ENCODE peak calls at places on chromosomes 4 and X, in eight cellular contexts. Y is activated naive CD4-positive, alpha-beta T cell treated with anti-CD3 and anti-CD28 coated beads for 36 hours; T is AG20443; I is GM12865; N is esophagus squamous epithelium; X is heart right ventricle; K is NCI-H774; W is ovary. J is an unnamed sample.

GRCh38 chr4:2617955-2618354 is 81.5 kb downstream of the FAM193A start:
- DNase-seq in X (no peak), I (no peak), K (no peak), T (no peak), N (no peak), W (no peak), Y (no peak), J (no peak)

GRCh38 chrX:40867352-40867751 is 132.0 kb upstream of the MED14 start:
- DNase-seq in N (no peak), K (no peak), Y (no peak), X (no peak), T (peak), I (no peak), W (no peak), J (no peak)

GRCh38 chr4:85153221-85153620 is 186.7 kb upstream of the WDFY3 start:
- DNase-seq in T (no peak), I (no peak), W (no peak), K (no peak), X (no peak), N (no peak), Y (no peak), J (no peak)

GRCh38 chrX:1487401-1487800 is 34.7 kb upstream of the ASMTL start:
- DNase-seq in N (no peak), I (no peak), X (no peak), K (no peak), Y (peak), T (no peak), W (no peak), J (peak)

GRCh38 chr4:7186081-7186480 is 6.3 kb upstream of the SORCS2 start:
- DNase-seq in W (no peak), N (no peak), X (no peak), Y (peak), K (no peak), T (peak), I (no peak), J (peak)

GRCh38 chrX:1717326-1717725 is 102.5 kb downstream of the ASMT start:
- DNase-seq in I (no peak), N (no peak), W (no peak), K (no peak), Y (no peak), X (no peak), T (no peak), J (no peak)

GRCh38 chr4:169439244-169439643 is 168.5 kb upstream of the SH3RF1 start:
- DNase-seq in X (no peak), Y (no peak), T (peak), K (no peak), N (no peak), W (no peak), I (peak), J (no peak)

GRCh38 chrX:40304115-40304514 is 206.4 kb upstream of the BCOR start:
- DNase-seq in W (no peak), I (no peak), N (no peak), X (no peak), T (no peak), Y (no peak), K (no peak), J (no peak)

GRCh38 chrX:123464709-123465108 is 268.1 kb downstream of the THOC2 start:
- DNase-seq in N (no peak), Y (no peak), T (no peak), W (no peak), I (no peak), K (no peak), X (no peak), J (no peak)

GRCh38 chrX:13605611-13606010 is 36.2 kb downstream of the EGFL6 start:
- DNase-seq in N (no peak), Y (no peak), W (no peak), X (no peak), I (no peak), K (no peak), T (no peak), J (no peak)

GRCh38 chr4:84530871-84531270 is 31.8 kb upstream of the NKX6-1 start:
- DNase-seq in N (no peak), I (no peak), X (no peak), Y (no peak), K (no peak), W (no peak), T (no peak), J (no peak)

GRCh38 chrX:51614353-51614752 is 4.4 kb downstream of the CENPVL3 start:
- DNase-seq in I (peak), T (peak), X (no peak), W (no peak), K (no peak), N (no peak), Y (no peak), J (no peak)

GRCh38 chrX:97637289-97637688 is 753.6 kb downstream of the RPA4 start:
- DNase-seq in X (no peak), N (no peak), K (no peak), I (no peak), Y (no peak), T (no peak), W (no peak), J (no peak)

GRCh38 chr4:142366821-142367220 is 479.3 kb downstream of the INPP4B start:
- DNase-seq in X (no peak), I (no peak), W (no peak), T (no peak), K (no peak), N (no peak), Y (peak), J (no peak)

GRCh38 chr4:110626532-110627153 is 3.8 kb upstream of the PITX2 start:
- DNase-seq in N (no peak), K (no peak), I (no peak), T (no peak), W (no peak), Y (no peak), X (no peak), J (no peak)

GRCh38 chr4:2062808-2063524 is 3.8 kb downstream of the NAT8L start:
- DNase-seq in N (no peak), K (no peak), T (no peak), Y (no peak), X (peak), I (no peak), W (peak), J (peak)

GRCh38 chr4:183408791-183409190 is 35.6 kb upstream of the CDKN2AIP start:
- DNase-seq in X (no peak), K (no peak), I (no peak), Y (no peak), T (no peak), N (no peak), W (no peak), J (no peak)

GRCh38 chr4:163467371-163467770 is 6.2 kb downstream of the TKTL2 start:
- DNase-seq in X (no peak), N (no peak), Y (no peak), T (no peak), K (no peak), W (no peak), I (no peak), J (no peak)

GRCh38 chrX:139877710-139878414 is 55.0 kb downstream of the ATP11C start:
- DNase-seq in I (no peak), T (no peak), X (no peak), Y (no peak), N (no peak), K (no peak), W (no peak), J (no peak)

GRCh38 chr4:1588306-1588705 is 95.8 kb downstream of the FAM53A start:
- DNase-seq in N (no peak), Y (no peak), T (no peak), K (no peak), W (no peak), X (no peak), I (no peak), J (no peak)

GRCh38 chrX:71930298-71930697 is 19.7 kb downstream of the NHSL2 start:
- DNase-seq in X (no peak), Y (no peak), I (no peak), K (no peak), W (no peak), N (no peak), T (no peak), J (no peak)

GRCh38 chr4:153553155-153553819 is 87.1 kb downstream of the TMEM131L start:
- DNase-seq in T (no peak), K (no peak), Y (no peak), W (no peak), N (no peak), X (no peak), I (no peak), J (no peak)

GRCh38 chr4:43471950-43472349 is 579.4 kb downstream of the GRXCR1 start:
- DNase-seq in N (no peak), Y (no peak), X (no peak), W (no peak), T (no peak), I (peak), K (no peak), J (no peak)

GRCh38 chr4:4289055-4289454 is 899 bp downstream of the LYAR start:
- DNase-seq in N (no peak), T (no peak), K (no peak), W (no peak), Y (no peak), I (no peak), X (no peak), J (no peak)

GRCh38 chrX:19007011-19007410 is 23.1 kb upstream of the PHKA2 start:
- DNase-seq in X (no peak), K (no peak), N (no peak), I (no peak), T (no peak), W (no peak), Y (no peak), J (no peak)

GRCh38 chr4:8285976-8286718 is 16.6 kb downstream of the HTRA3 start:
- DNase-seq in I (no peak), W (peak), T (no peak), K (no peak), X (peak), Y (no peak), N (no peak), J (no peak)

GRCh38 chr4:76758290-76758882 is 139.6 kb downstream of the SOWAHB start:
- DNase-seq in T (peak), K (no peak), N (no peak), W (no peak), I (peak), Y (no peak), X (no peak), J (no peak)

GRCh38 chr4:97786306-97786920 is 356.9 kb downstream of the STPG2 start:
- DNase-seq in K (no peak), I (peak), N (no peak), W (no peak), Y (no peak), T (no peak), X (no peak), J (no peak)

GRCh38 chr4:175705407-175705806 is 106.7 kb downstream of the GPM6A start:
- DNase-seq in T (no peak), X (peak), N (no peak), Y (no peak), W (no peak), I (no peak), K (no peak), J (no peak)

GRCh38 chrX:7198499-7198898 is 50.5 kb upstream of the PUDP start:
- DNase-seq in Y (no peak), T (no peak), K (no peak), N (no peak), X (no peak), I (no peak), W (no peak), J (no peak)

GRCh38 chr4:55758081-55758480 is 61.5 kb upstream of the EXOC1L start:
- DNase-seq in X (no peak), Y (no peak), I (no peak), T (no peak), W (no peak), N (no peak), K (peak), J (no peak)

GRCh38 chrX:78514852-78515251 is 144.3 kb downstream of the RTL3 start:
- DNase-seq in Y (peak), T (no peak), W (no peak), X (no peak), I (peak), N (no peak), K (peak), J (no peak)

GRCh38 chr4:146330392-146330791 is 116.1 kb downstream of the REELD1 start:
- DNase-seq in T (no peak), W (no peak), N (no peak), I (no peak), X (no peak), K (no peak), Y (no peak), J (no peak)

GRCh38 chr4:159077702-159078495 is 25.0 kb upstream of the RAPGEF2 start:
- DNase-seq in N (no peak), X (no peak), Y (no peak), K (no peak), I (peak), W (no peak), T (no peak), J (no peak)

GRCh38 chrX:72269671-72270251 is 7.3 kb downstream of the RPS4X start:
- DNase-seq in W (no peak), N (no peak), Y (peak), K (no peak), I (no peak), X (no peak), T (no peak), J (no peak)

J was measured in left lung.